ENCODE peak calls at places on chromosomes 3 and 15, in six cellular contexts. L, F, B, Y, W and C are unnamed samples.

GRCh38 chr15:45645026-45645980 is 10.5 kb downstream of the SQOR start:
- DNase-seq in L (peak; percentile 59), F (no peak), B (no peak), Y (no peak), W (no peak), C (no peak)

GRCh38 chr3:140736863-140737460 is 59.1 kb downstream of the TRIM42 start:
- DNase-seq in L (peak; percentile 18), F (peak; percentile 1), B (no peak), Y (peak; percentile 43), W (peak; percentile 36), C (peak; percentile 59)

GRCh38 chr15:68015244-68015643 is 38.9 kb upstream of the PIAS1 start:
- DNase-seq in L (no peak), F (no peak), B (no peak), Y (no peak), W (no peak), C (no peak)

GRCh38 chr3:152474585-152474984 is 205.9 kb downstream of the MBNL1 start:
- DNase-seq in L (no peak), F (peak; percentile 16), B (no peak), Y (peak; percentile 29), W (no peak), C (peak; percentile 57)

GRCh38 chr3:140423146-140423545 is 254.7 kb upstream of the TRIM42 start:
- DNase-seq in L (no peak), F (no peak), B (no peak), Y (no peak), W (no peak), C (no peak)

GRCh38 chr3:107938128-107938527 is 152.7 kb downstream of the CD47 start:
- DNase-seq in L (no peak), F (no peak), B (no peak), Y (no peak), W (peak; percentile 16), C (no peak)

GRCh38 chr15:96514607-96515285 is 184.2 kb downstream of the NR2F2 start:
- DNase-seq in L (no peak), F (no peak), B (no peak), Y (no peak), W (no peak), C (no peak)

GRCh38 chr3:55749036-55749435 is 261.9 kb upstream of the WNT5A start:
- DNase-seq in L (no peak), F (no peak), B (no peak), Y (no peak), W (no peak), C (no peak)

GRCh38 chr3:49805367-49805782 is 2.3 kb downstream of the INKA1 start:
- DNase-seq in L (peak; percentile 50), F (no peak), B (no peak), Y (no peak), W (peak; percentile 83), C (no peak)

GRCh38 chr3:85255954-85256353 is 297.2 kb downstream of the CADM2 start:
- DNase-seq in L (no peak), F (no peak), B (no peak), Y (no peak), W (no peak), C (no peak)

GRCh38 chr15:41804920-41805666 is 22.8 kb upstream of the JMJD7 start:
- DNase-seq in L (no peak), F (no peak), B (no peak), Y (no peak), W (no peak), C (no peak)

GRCh38 chr15:65829150-65829764 is 37.2 kb upstream of the DENND4A start:
- DNase-seq in L (no peak), F (peak; percentile 63), B (no peak), Y (no peak), W (no peak), C (peak; percentile 32)

GRCh38 chr3:47420044-47420430 is 39.2 kb downstream of the PTPN23 start:
- DNase-seq in L (no peak), F (no peak), B (no peak), Y (no peak), W (no peak), C (no peak)

GRCh38 chr3:47420511-47421484 is 40.0 kb downstream of the PTPN23 start:
- DNase-seq in L (peak; percentile 93), F (peak; percentile 80), B (peak; percentile 74), Y (peak; percentile 86), W (peak; percentile 93), C (peak; percentile 91)

GRCh38 chr3:47423548-47424145 is 42.8 kb downstream of the PTPN23 start:
- DNase-seq in L (no peak), F (no peak), B (no peak), Y (no peak), W (no peak), C (no peak)

GRCh38 chr3:47422743-47423142 is 41.9 kb downstream of the PTPN23 start:
- DNase-seq in L (no peak), F (no peak), B (no peak), Y (no peak), W (no peak), C (no peak)

DNA sequence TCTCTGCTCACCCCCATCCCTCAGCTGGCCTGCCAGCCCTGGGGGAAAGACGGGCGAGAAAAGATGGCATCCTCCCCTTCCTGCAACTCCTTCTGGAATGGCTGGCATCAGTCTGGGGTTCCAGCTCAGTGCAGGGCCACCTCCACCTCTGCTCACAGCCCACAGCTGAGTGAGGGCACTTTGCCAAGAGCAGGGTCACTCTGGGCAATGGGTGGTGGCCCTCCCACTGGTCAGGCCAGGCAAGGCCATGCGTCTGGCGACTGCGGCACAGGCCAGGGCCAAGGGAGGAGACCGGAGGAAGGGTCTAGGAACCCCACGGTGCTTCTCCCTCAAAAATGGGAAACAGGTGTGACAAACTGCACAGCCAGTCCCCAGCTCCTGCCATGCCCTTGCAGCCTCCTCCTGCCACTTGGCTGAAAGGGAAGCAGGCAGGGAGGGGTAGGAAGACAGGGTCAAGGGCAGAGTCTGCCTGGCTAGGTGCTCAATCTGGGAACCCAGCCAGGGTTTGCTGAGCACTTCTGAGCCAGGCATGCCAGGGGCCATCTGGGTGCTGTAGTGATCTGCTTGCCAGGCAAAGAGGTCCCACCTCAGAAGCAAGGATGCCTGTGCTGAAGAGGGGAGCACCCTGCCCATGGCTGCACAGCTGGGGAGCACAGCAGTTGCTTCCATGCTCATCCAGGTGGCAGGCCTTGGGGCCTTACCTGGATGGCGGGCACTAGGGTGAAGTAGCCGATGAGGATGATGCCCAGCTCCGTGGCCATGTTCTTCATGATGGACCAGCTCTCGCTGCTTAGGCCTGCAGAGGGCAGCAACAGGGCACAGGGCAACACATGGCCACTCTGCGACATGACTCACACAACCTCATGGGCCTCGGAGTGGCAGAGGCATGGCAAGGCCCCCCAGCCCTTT is 41.2 kb downstream of the PTPN23 start:
- DNase-seq in L (peak; percentile 53), F (peak; percentile 47), B (no peak), Y (no peak), W (peak; percentile 43), C (peak; percentile 39)
- H3K4me1 ChIP-seq in L (peaks cover 33% of the 10 kb centered on the region), F (peaks cover 7% of the 10 kb centered on the region), B (peaks cover 11% of the 10 kb centered on the region), Y (no peaks in the 10 kb centered on the region), W (peaks cover 15% of the 10 kb centered on the region), C (peaks cover 8% of the 10 kb centered on the region)

GRCh38 chr3:62876064-62876463 is 848 bp upstream of the CADPS start:
- DNase-seq in L (peak; percentile 44), F (no peak), B (no peak), Y (peak; percentile 78), W (peak; percentile 62), C (peak; percentile 62)
- H3K4me3 ChIP-seq in L (no peak overlapping the region), F (no peak overlapping the region), B (no peak overlapping the region), Y (peak overlapping the region; percentile 62), W (no peak overlapping the region), C (no peak overlapping the region)

GRCh38 chr15:55998478-55998877 is 5.1 kb upstream of the NEDD4 start:
- DNase-seq in L (no peak), F (no peak), B (no peak), Y (no peak), W (no peak), C (no peak)
- H3K4me1 ChIP-seq in L (no peaks in the 10 kb centered on the region), F (peaks cover 20% of the 10 kb centered on the region), B (no peaks in the 10 kb centered on the region), Y (no peaks in the 10 kb centered on the region), W (peaks cover 7% of the 10 kb centered on the region), C (no peaks in the 10 kb centered on the region)

DNA sequence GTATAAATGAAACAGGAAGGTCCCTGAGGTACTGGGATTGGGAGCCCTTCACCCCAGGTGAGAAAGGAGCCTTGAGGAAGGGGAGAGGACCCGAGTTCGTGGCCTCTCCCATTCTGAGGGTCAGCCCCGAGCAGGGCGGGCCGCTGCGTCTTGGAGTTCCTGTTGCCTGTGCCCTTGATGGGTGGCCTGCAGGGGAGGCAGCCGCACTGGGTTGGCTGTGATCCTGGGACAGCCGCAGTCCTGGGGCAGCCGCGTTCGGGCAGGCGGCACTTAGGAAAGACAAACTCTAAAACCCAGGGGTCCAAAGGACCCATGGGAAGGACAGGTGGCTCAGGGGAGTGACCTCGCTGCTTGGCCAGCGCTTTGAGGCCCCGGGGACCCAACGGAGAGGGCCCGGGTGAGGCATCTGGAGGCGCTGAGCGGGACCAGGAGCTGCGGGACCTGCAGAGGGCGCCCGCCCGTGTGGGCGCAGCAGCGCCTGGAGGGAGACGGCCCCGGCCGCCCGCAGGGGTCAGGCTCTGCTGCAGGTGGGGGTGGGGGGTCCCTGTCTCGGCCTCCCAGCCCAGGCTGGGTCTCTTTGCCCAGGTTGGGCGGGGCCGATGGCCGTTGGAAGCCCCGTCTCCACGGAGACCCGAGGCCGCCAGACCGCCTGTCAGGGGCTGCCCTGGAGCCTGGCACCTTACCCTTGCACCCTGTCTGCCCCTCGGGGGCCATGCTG is 65.1 kb downstream of the HMCES start:
- DNase-seq in L (peak; percentile 53), F (peak; percentile 44), B (no peak), Y (peak; percentile 39), W (peak; percentile 49), C (no peak)
- H3K4me3 ChIP-seq in L (peak overlapping the region; percentile 9), F (peak overlapping the region; percentile 47), B (no peak overlapping the region), Y (peak overlapping the region; percentile 41), W (peak overlapping the region; percentile 7), C (no peak overlapping the region)

GRCh38 chr3:37626722-37627565 is 234.7 kb upstream of the CTDSPL start:
- DNase-seq in L (no peak), F (no peak), B (no peak), Y (no peak), W (no peak), C (no peak)
- H3K4me1 ChIP-seq in L (peaks cover 9% of the 10 kb centered on the region), F (no peaks in the 10 kb centered on the region), B (no peaks in the 10 kb centered on the region), Y (no peaks in the 10 kb centered on the region), W (peaks cover 2% of the 10 kb centered on the region), C (no peaks in the 10 kb centered on the region)

DNA sequence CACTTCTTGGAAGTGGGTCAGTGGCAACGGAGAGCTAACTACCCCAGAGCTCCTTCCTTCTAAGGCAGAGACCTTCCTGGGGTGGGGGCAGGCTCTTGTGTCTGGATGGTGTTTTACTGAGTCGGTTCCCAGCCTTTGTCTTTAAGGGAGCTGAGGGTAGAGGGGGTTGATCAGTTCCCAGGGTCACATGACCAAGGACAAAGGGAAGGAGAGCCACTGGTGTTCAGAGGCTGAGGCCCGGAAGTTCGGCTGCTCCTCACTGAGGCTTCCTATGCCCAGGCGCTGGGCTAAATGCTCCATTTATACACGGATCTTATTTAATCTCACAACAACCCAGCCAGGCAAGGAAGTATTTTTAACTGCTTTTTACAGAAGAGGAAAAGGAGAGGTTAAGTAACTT is 21.0 kb downstream of the EPHB3 start:
- DNase-seq in L (no peak), F (no peak), B (no peak), Y (no peak), W (no peak), C (no peak)
- H3K4me3 ChIP-seq in L (no peak overlapping the region), F (no peak overlapping the region), B (no peak overlapping the region), Y (peak overlapping the region; percentile 8), W (no peak overlapping the region), C (no peak overlapping the region)